ENCODE peak calls at places on chromosome 6, in nine cellular contexts. H, U, K, G, F, R, V, E and J are unnamed samples.

GRCh38 chr6:122730775-122731386 is 48.6 kb upstream of the FABP7 start:
- ATAC-seq in R (no peak), G (no peak), F (no peak), E (peak; percentile 57), U (peak; percentile 64), K (no peak), H (no peak), V (peak; percentile 41), J (no peak)

GRCh38 chr6:25369043-25369442 is 89.9 kb downstream of the CARMIL1 start:
- ATAC-seq in R (no peak), U (peak; percentile 30), K (no peak), E (peak; percentile 63), G (no peak), H (peak; percentile 5), V (peak; percentile 83), F (no peak), J (no peak)

GRCh38 chr6:118905084-118905483 is 11.1 kb downstream of the ASF1A start:
- ATAC-seq in F (no peak), K (no peak), V (no peak), H (no peak), R (no peak), U (no peak), G (no peak), E (no peak), J (peak; percentile 53)

GRCh38 chr6:167747152-167747427 is 79.6 kb upstream of the AFDN start:
- ATAC-seq in R (no peak), G (no peak), H (no peak), F (no peak), E (no peak), K (no peak), V (no peak), U (no peak), J (no peak)

GRCh38 chr6:13140972-13141371 is 187.4 kb downstream of the TBC1D7 start:
- ATAC-seq in F (no peak), U (no peak), V (no peak), K (no peak), E (no peak), H (no peak), G (no peak), R (no peak), J (no peak)

GRCh38 chr6:31114970-31115849 is 610 bp downstream of the PSORS1C1 start:
- ATAC-seq in V (no peak), U (no peak), H (peak; percentile 30), R (peak; percentile 42), F (no peak), K (no peak), G (no peak), E (peak; percentile 47), J (no peak)

GRCh38 chr6:105212587-105212986 is 32.8 kb upstream of the POPDC3 start:
- ATAC-seq in F (no peak), G (no peak), H (no peak), U (no peak), K (no peak), V (no peak), R (no peak), E (no peak), J (peak; percentile 88)

GRCh38 chr6:11804135-11804534 is 25.5 kb upstream of the ADTRP start:
- ATAC-seq in R (no peak), K (no peak), H (no peak), F (no peak), G (no peak), U (no peak), E (no peak), V (no peak), J (no peak)

GRCh38 chr6:136763255-136763654 is 29.0 kb downstream of the MAP3K5 start:
- ATAC-seq in R (no peak), K (no peak), V (no peak), H (no peak), U (no peak), G (no peak), E (no peak), F (no peak), J (peak; percentile 17)

GRCh38 chr6:161547617-161548016 is 273.8 kb upstream of the AGPAT4 start:
- ATAC-seq in E (peak; percentile 29), G (no peak), H (no peak), K (no peak), F (no peak), R (no peak), V (no peak), U (no peak), J (no peak)

GRCh38 chr6:168280899-168281245 is 38.7 kb downstream of the DACT2 start:
- ATAC-seq in F (no peak), G (no peak), K (no peak), R (no peak), V (no peak), H (no peak), E (no peak), U (no peak), J (no peak)

GRCh38 chr6:66496659-66497058 is 789.6 kb upstream of the EYS start:
- ATAC-seq in K (no peak), U (no peak), R (no peak), E (no peak), V (no peak), F (no peak), H (no peak), G (no peak), J (no peak)

GRCh38 chr6:11055127-11055627 is 11.1 kb upstream of the ELOVL2 start:
- ATAC-seq in E (no peak), G (no peak), U (no peak), H (no peak), R (no peak), V (no peak), K (no peak), F (no peak), J (no peak)

GRCh38 chr6:1190361-1190760 is 121.5 kb upstream of the FOXQ1 start:
- ATAC-seq in K (no peak), G (no peak), R (no peak), F (no peak), H (no peak), U (no peak), V (no peak), E (no peak), J (no peak)

GRCh38 chr6:1792989-1793388 is 183.3 kb downstream of the FOXC1 start:
- ATAC-seq in U (no peak), R (no peak), H (no peak), K (peak; percentile 60), E (no peak), F (peak; percentile 41), G (no peak), V (no peak), J (peak; percentile 64)

GRCh38 chr6:51719297-51719696 is 368.1 kb downstream of the PKHD1 start:
- ATAC-seq in K (no peak), E (no peak), R (no peak), H (no peak), U (no peak), G (no peak), V (no peak), F (no peak), J (no peak)

GRCh38 chr6:7078856-7079255 is 28.9 kb upstream of the RREB1 start:
- ATAC-seq in V (no peak), H (no peak), E (no peak), F (no peak), G (no peak), R (no peak), U (no peak), K (no peak), J (no peak)

GRCh38 chr6:116461563-116462507 is 660 bp downstream of the CALHM6 start:
- ATAC-seq in K (peak; percentile 84), H (no peak), G (peak; percentile 71), V (peak; percentile 82), F (peak; percentile 91), E (peak; percentile 90), R (peak; percentile 68), U (peak; percentile 83), J (peak; percentile 93)

GRCh38 chr6:127302728-127303675 is 36.3 kb downstream of the RNF146 start:
- ATAC-seq in U (peak; percentile 82), V (peak; percentile 59), E (peak; percentile 53), R (peak; percentile 92), K (peak; percentile 94), H (no peak), F (peak; percentile 54), G (peak; percentile 57), J (no peak)

GRCh38 chr6:111406200-111406711 is 76.8 kb downstream of the REV3L start:
- ATAC-seq in G (peak; percentile 57), K (peak; percentile 96), R (peak; percentile 67), E (peak; percentile 73), U (peak; percentile 60), F (peak; percentile 88), V (peak; percentile 83), H (peak; percentile 55), J (peak; percentile 97)

GRCh38 chr6:146925846-146926245 is 278.4 kb upstream of the STXBP5 start:
- ATAC-seq in E (no peak), F (no peak), R (no peak), K (no peak), V (no peak), G (no peak), U (no peak), H (no peak), J (peak; percentile 64)

GRCh38 chr6:86707545-86708120 is 229.7 kb upstream of the HTR1E start:
- ATAC-seq in E (peak; percentile 49), U (no peak), R (no peak), V (peak; percentile 42), G (no peak), K (no peak), F (no peak), H (peak; percentile 51), J (no peak)

GRCh38 chr6:65014006-65014405 is 693.0 kb downstream of the EYS start:
- ATAC-seq in F (no peak), K (no peak), G (no peak), E (no peak), R (no peak), H (no peak), U (no peak), V (no peak), J (no peak)

GRCh38 chr6:155121699-155122098 is 126.6 kb downstream of the TIAM2 start:
- ATAC-seq in V (peak; percentile 17), R (no peak), K (no peak), F (no peak), H (peak; percentile 51), G (no peak), E (no peak), U (peak; percentile 57), J (no peak)

GRCh38 chr6:157497579-157497978 is 116.6 kb downstream of the ZDHHC14 start:
- ATAC-seq in R (no peak), K (no peak), E (no peak), H (no peak), V (no peak), F (peak; percentile 43), U (no peak), G (no peak), J (peak; percentile 58)

GRCh38 chr6:144493035-144493910 is 208.1 kb downstream of the UTRN start:
- ATAC-seq in U (no peak), F (no peak), E (no peak), H (no peak), R (no peak), G (no peak), K (no peak), V (no peak), J (no peak)

GRCh38 chr6:47069156-47069555 is 27.0 kb upstream of the ADGRF1 start:
- ATAC-seq in F (no peak), E (no peak), G (no peak), U (no peak), V (no peak), K (no peak), R (no peak), H (no peak), J (no peak)

GRCh38 chr6:118771253-118771652 is 119.9 kb upstream of the CEP85L start:
- ATAC-seq in V (no peak), H (no peak), K (no peak), F (no peak), G (no peak), E (no peak), U (no peak), R (no peak), J (no peak)

GRCh38 chr6:70847685-70848084 is 109.2 kb downstream of the B3GAT2 start:
- ATAC-seq in H (no peak), U (no peak), V (no peak), G (no peak), E (no peak), R (no peak), K (no peak), F (no peak), J (no peak)